ENCODE peak calls at places on chromosomes 4 and X, in nine cellular contexts. L is type B pancreatic cell; Y is CD8-positive, alpha-beta T cell; T is cardiac fibroblast; N is glutamatergic neuron; Q is fibroblast of the conjunctiva; C is GM13976; M is AG20443; E is stimulated activated CD8-positive, alpha-beta memory T cell treated with anti-CD3 and anti-CD28 coated beads, Interleukin-4, amount 100 ng/mL, for 1 hour. W is an unnamed sample.

GRCh38 chrX:30521440-30522182 is 56.0 kb downstream of the TASL start:
- DNase-seq in L (no peak), N (no peak), E (no peak), T (peak), C (no peak), Y (no peak), Q (no peak), M (peak), W (peak)

GRCh38 chr4:52864816-52865215 is 2.7 kb downstream of the RASL11B start:
- DNase-seq in C (no peak), N (no peak), T (peak), L (no peak), Y (no peak), Q (no peak), E (no peak), M (no peak), W (peak)

GRCh38 chrX:10981491-10981890 is 129.6 kb upstream of the HCCS start:
- DNase-seq in T (no peak), M (no peak), L (no peak), C (no peak), Y (no peak), E (no peak), N (no peak), Q (no peak), W (no peak)

GRCh38 chrX:57445046-57445445 is 146.8 kb upstream of the ZXDB start:
- DNase-seq in C (no peak), T (no peak), L (no peak), N (no peak), E (no peak), Y (no peak), M (no peak), Q (no peak), W (peak)

GRCh38 chr4:168978001-168978700 is 31.9 kb downstream of the CBR4 start:
- DNase-seq in M (peak), T (peak), N (no peak), Y (no peak), E (no peak), Q (no peak), L (no peak), C (no peak), W (no peak)

GRCh38 chrX:136714626-136715599 is 65.8 kb downstream of the ARHGEF6 start:
- DNase-seq in E (no peak), M (no peak), L (no peak), Y (no peak), Q (no peak), N (no peak), C (peak), T (no peak), W (no peak)

GRCh38 chr4:76194325-76194724 is 19.3 kb downstream of the SCARB2 start:
- DNase-seq in Q (peak), T (peak), N (no peak), L (no peak), M (peak), Y (no peak), C (no peak), E (no peak), W (peak)

GRCh38 chr4:6769138-6769983 is 13.2 kb upstream of the KIAA0232 start:
- DNase-seq in M (no peak), C (no peak), Y (no peak), N (no peak), Q (no peak), T (no peak), E (no peak), L (no peak), W (no peak)

GRCh38 chr4:178745203-178745602 is 1303.0 kb upstream of the AGA start:
- DNase-seq in N (no peak), C (no peak), Y (no peak), M (no peak), Q (no peak), L (no peak), T (no peak), E (no peak), W (no peak)

GRCh38 chrX:22577181-22577580 is 304.5 kb downstream of the CBLL2 start:
- DNase-seq in T (peak), M (peak), E (no peak), N (no peak), C (no peak), Q (peak), Y (no peak), L (no peak), W (peak)

GRCh38 chrX:79366888-79367749 is at the start of gene ITM2A:
- DNase-seq in E (peak), Q (no peak), T (peak), C (peak), Y (peak), N (peak), M (no peak), L (no peak), W (peak)

GRCh38 chrX:116499780-116500179 is 37.0 kb upstream of the CT83 start:
- DNase-seq in Y (no peak), L (no peak), N (no peak), E (no peak), M (no peak), Q (peak), T (peak), C (no peak), W (no peak)

GRCh38 chr4:157172011-157172410 is 48.5 kb upstream of the GRIA2 start:
- DNase-seq in T (peak), Q (peak), N (no peak), M (peak), L (no peak), E (no peak), Y (no peak), C (no peak), W (peak)

GRCh38 chrX:13051529-13052172 is 7.2 kb upstream of the FAM9C start:
- DNase-seq in T (peak), E (no peak), Q (no peak), M (no peak), Y (peak), L (no peak), N (no peak), C (peak), W (peak)

GRCh38 chr4:5658992-5659391 is 49.4 kb downstream of the EVC2 start:
- DNase-seq in E (no peak), T (no peak), C (no peak), M (no peak), Q (no peak), N (no peak), L (no peak), Y (no peak), W (no peak)

GRCh38 chrX:6965729-6966128 is 181.8 kb upstream of the STS start:
- DNase-seq in L (no peak), E (no peak), Q (no peak), T (no peak), Y (no peak), N (no peak), C (no peak), M (no peak), W (no peak)

GRCh38 chr4:10118355-10119004 is 1.9 kb upstream of the WDR1 start:
- DNase-seq in M (no peak), Y (no peak), E (no peak), N (no peak), Q (no peak), T (no peak), L (no peak), C (peak), W (no peak)

GRCh38 chr4:38135201-38135600 is 175.0 kb downstream of the PTTG2 start:
- DNase-seq in L (no peak), E (no peak), M (no peak), T (no peak), Q (no peak), Y (no peak), C (no peak), N (no peak), W (no peak)

GRCh38 chr4:40669504-40669903 is 39.8 kb upstream of the RBM47 start:
- DNase-seq in Q (no peak), Y (no peak), L (no peak), C (peak), T (no peak), E (no peak), M (no peak), N (no peak), W (no peak)

GRCh38 chr4:69532125-69532524 is 36.4 kb upstream of the UGT2B4 start:
- DNase-seq in N (no peak), L (no peak), C (no peak), Y (no peak), M (no peak), T (no peak), Q (no peak), E (no peak), W (no peak)

GRCh38 chr4:54213812-54214211 is 15.3 kb upstream of the PDGFRA start:
- DNase-seq in L (no peak), M (peak), E (no peak), Q (no peak), T (peak), Y (no peak), C (no peak), N (no peak), W (peak)

GRCh38 chr4:1472911-1473518 is 66.8 kb upstream of the NKX1-1 start:
- DNase-seq in L (peak), C (no peak), M (no peak), E (no peak), T (no peak), Q (no peak), Y (peak), N (peak), W (no peak)

GRCh38 chrX:115583730-115584004 is 22.7 kb downstream of the PLS3 start:
- DNase-seq in Q (no peak), C (no peak), L (no peak), T (no peak), E (no peak), Y (no peak), N (no peak), M (no peak), W (no peak)

GRCh38 chrX:23493941-23494374 is 159.3 kb downstream of the PTCHD1 start:
- DNase-seq in Q (no peak), C (no peak), E (no peak), T (no peak), Y (no peak), L (no peak), M (no peak), N (no peak), W (peak)

GRCh38 chrX:129930941-129931410 is 25.0 kb downstream of the UTP14A start:
- DNase-seq in M (no peak), C (no peak), Y (no peak), L (no peak), T (peak), N (no peak), E (no peak), Q (no peak), W (peak)

GRCh38 chrX:134101636-134102035 is 116.2 kb upstream of the GPC3 start:
- DNase-seq in T (no peak), Q (no peak), M (no peak), E (no peak), Y (no peak), C (no peak), L (no peak), N (no peak), W (no peak)

GRCh38 chrX:149513713-149514427 is 8.8 kb upstream of the IDS start:
- DNase-seq in E (no peak), Q (no peak), T (peak), Y (no peak), L (no peak), M (peak), N (no peak), C (no peak), W (peak)

GRCh38 chr4:145557720-145558119 is 61.5 kb upstream of the MMAA start:
- DNase-seq in C (peak), Y (no peak), L (no peak), Q (peak), M (peak), N (peak), T (peak), E (no peak), W (peak)

GRCh38 chr4:90745176-90745575 is 618.0 kb downstream of the CCSER1 start:
- DNase-seq in Y (no peak), Q (no peak), E (no peak), C (no peak), M (no peak), N (no peak), T (no peak), L (no peak), W (no peak)

GRCh38 chrX:47623540-47624027 is 3.9 kb upstream of the SYN1 start:
- DNase-seq in Y (peak), Q (peak), T (peak), M (peak), C (peak), L (no peak), E (no peak), N (peak), W (peak)

GRCh38 chrX:40109288-40110008 is 11.7 kb upstream of the BCOR start:
- DNase-seq in E (no peak), T (peak), M (peak), Y (no peak), L (no peak), C (no peak), Q (no peak), N (no peak), W (peak)

GRCh38 chr4:155319506-155319905 is 57.3 kb downstream of the MAP9 start:
- DNase-seq in E (no peak), L (no peak), T (no peak), M (no peak), Y (no peak), Q (no peak), C (no peak), N (no peak), W (no peak)

GRCh38 chrX:110417128-110417527 is 58.5 kb downstream of the RTL9 start:
- DNase-seq in E (no peak), Y (no peak), C (no peak), T (no peak), Q (no peak), M (no peak), N (no peak), L (no peak), W (no peak)

GRCh38 chrX:100647095-100647494 is 3.1 kb downstream of the SRPX2 start:
- DNase-seq in N (no peak), C (no peak), E (no peak), M (peak), T (peak), L (no peak), Y (no peak), Q (no peak), W (no peak)

GRCh38 chr4:67721770-67722597 is 21.0 kb upstream of the UBA6 start:
- DNase-seq in M (no peak), L (no peak), Y (no peak), Q (no peak), T (peak), C (no peak), E (no peak), N (no peak), W (peak)

GRCh38 chrX:3159995-3160715 is 118.9 kb downstream of the ARSF start:
- DNase-seq in N (no peak), C (no peak), E (no peak), M (peak), Q (no peak), L (no peak), T (no peak), Y (no peak), W (no peak)

W was measured in dermis blood vessel endothelial cell.